ENCODE peak calls at places on chromosomes 5 and 9, in five cellular contexts. U is fibroblast of pulmonary artery, L is HL-60, P is cardiac muscle cell, I is astrocyte of the spinal cord. N is an unnamed sample.

GRCh38 chr5:60827201-60827600 is 16.9 kb downstream of the ELOVL7 start:
- DNase-seq in L (no peak), I (no peak), U (no peak), P (no peak), N (no peak)

GRCh38 chr9:87375397-87376073 is 122.1 kb upstream of the DAPK1 start:
- DNase-seq in U (peak; percentile 38), P (no peak), I (peak; percentile 18), L (no peak), N (peak; percentile 75)

GRCh38 chr9:70868661-70869652 is 252.5 kb downstream of the TRPM3 start:
- DNase-seq in U (peak; percentile 87), I (no peak), P (no peak), L (no peak), N (no peak)

GRCh38 chr5:2317540-2317939 is 433.9 kb downstream of the IRX2 start:
- DNase-seq in L (no peak), P (no peak), I (no peak), U (no peak), N (no peak)

GRCh38 chr5:134837530-134838181 is 8.1 kb upstream of the C5orf24 start:
- DNase-seq in P (no peak), L (no peak), I (peak; percentile 21), U (peak; percentile 25), N (peak; percentile 5)

GRCh38 chr9:33167949-33168535 is 906 bp upstream of the B4GALT1 start:
- DNase-seq in L (peak; percentile 75), I (no peak), P (peak; percentile 38), U (no peak), N (no peak)

GRCh38 chr9:136672431-136673087 is 9.8 kb downstream of the EGFL7 start:
- DNase-seq in L (no peak), I (no peak), P (no peak), U (no peak), N (no peak)

GRCh38 chr9:19975499-19975898 is 186.7 kb upstream of the SLC24A2 start:
- DNase-seq in L (no peak), U (no peak), P (no peak), I (no peak), N (no peak)

GRCh38 chr9:35822926-35823325 is 5.6 kb downstream of the FAM221B start:
- DNase-seq in P (no peak), L (no peak), U (no peak), I (no peak), N (no peak)

GRCh38 chr9:120892748-120893584 is 16.0 kb upstream of the PHF19 start:
- DNase-seq in P (no peak), L (peak; percentile 81), I (peak; percentile 88), U (peak; percentile 80), N (peak; percentile 61)

GRCh38 chr9:21576331-21577189 is 94.4 kb upstream of the IFNE start:
- DNase-seq in L (no peak), P (no peak), I (peak; percentile 97), U (peak; percentile 94), N (peak; percentile 96)

GRCh38 chr5:42992035-42992570 is 48.0 kb downstream of the ANXA2R start:
- DNase-seq in I (peak; percentile 89), L (peak; percentile 70), P (peak; percentile 52), U (peak; percentile 95), N (peak; percentile 92)

GRCh38 chr9:105679406-105680022 is 14.8 kb upstream of the TMEM38B start:
- DNase-seq in U (no peak), I (no peak), L (no peak), P (no peak), N (no peak)

GRCh38 chr5:131242728-131243255 is 21.1 kb upstream of the CDC42SE2 start:
- DNase-seq in I (peak; percentile 91), U (peak; percentile 70), P (no peak), L (no peak), N (peak; percentile 76)

GRCh38 chr5:154732212-154732611 is 23.0 kb upstream of the LARP1 start:
- DNase-seq in U (no peak), I (no peak), P (no peak), L (no peak), N (no peak)

GRCh38 chr5:129771058-129771838 is 23.4 kb downstream of the MINAR2 start:
- DNase-seq in P (peak; percentile 80), U (peak; percentile 69), I (peak; percentile 57), L (no peak), N (peak; percentile 38)

GRCh38 chr5:154771383-154771901 is 16.3 kb downstream of the LARP1 start:
- DNase-seq in U (peak; percentile 83), P (peak; percentile 11), L (no peak), I (peak; percentile 91), N (peak; percentile 90)

GRCh38 chr9:121154782-121155181 is 46.9 kb downstream of the RAB14 start:
- DNase-seq in L (no peak), I (peak; percentile 22), U (no peak), P (no peak), N (no peak)

GRCh38 chr9:133527444-133527920 is 2.7 kb upstream of the MYMK start:
- DNase-seq in U (no peak), I (no peak), P (no peak), L (no peak), N (no peak)

GRCh38 chr5:887947-888640 is 4.5 kb downstream of the BRD9 start:
- DNase-seq in L (no peak), I (no peak), U (no peak), P (no peak), N (no peak)

DNA sequence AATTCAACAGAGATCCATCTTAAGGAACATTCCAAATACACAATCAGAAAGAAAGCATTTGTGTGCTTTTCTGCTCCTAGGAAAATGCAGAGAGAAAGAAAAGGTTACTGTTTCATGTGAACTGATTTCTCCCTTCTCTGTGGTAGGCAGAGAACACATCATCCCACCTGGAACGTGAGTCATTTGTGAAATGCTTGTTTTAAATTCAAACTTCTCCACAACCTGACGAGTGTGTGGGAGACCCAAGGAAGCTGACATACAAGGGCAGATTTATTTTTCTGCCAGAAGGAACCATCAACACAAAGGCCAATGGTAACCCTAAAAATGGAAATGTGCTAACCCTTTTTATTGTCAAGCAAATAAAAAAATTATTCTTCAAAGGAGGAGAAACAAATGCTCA is 156.4 kb downstream of the EFNA5 start:
- DNase-seq in I (peak; percentile 48), P (no peak), U (peak; percentile 22), L (no peak), N (no peak)
- H3K4me3 ChIP-seq in I (no peak overlapping the region), P (no peak overlapping the region), U (no peak overlapping the region), L (no peak overlapping the region), N (no peak overlapping the region)

GRCh38 chr5:140182075-140182709 is 7.2 kb downstream of the CYSTM1 start:
- DNase-seq in U (peak; percentile 60), L (no peak), I (peak; percentile 49), P (no peak), N (peak; percentile 65)
- TF ChIP-seq CTCF in U (no peak), L (no peak), I (no peak), P (no peak), N (no peak)

GRCh38 chr9:131676431-131676972 is 63.4 kb downstream of the RAPGEF1 start:
- DNase-seq in I (peak; percentile 15), P (no peak), L (no peak), U (no peak), N (peak; percentile 20)

GRCh38 chr9:131677445-131678180 is 62.3 kb downstream of the RAPGEF1 start:
- DNase-seq in L (no peak), U (peak; percentile 77), I (peak; percentile 79), P (peak; percentile 45), N (peak; percentile 70)

GRCh38 chr9:131677051-131677444 is 62.8 kb downstream of the RAPGEF1 start:
- DNase-seq in L (no peak), P (no peak), I (no peak), U (peak; percentile 45), N (peak; percentile 51)

GRCh38 chr9:131679261-131680020 is 60.4 kb downstream of the RAPGEF1 start:
- DNase-seq in L (no peak), U (no peak), I (peak; percentile 37), P (no peak), N (no peak)

DNA sequence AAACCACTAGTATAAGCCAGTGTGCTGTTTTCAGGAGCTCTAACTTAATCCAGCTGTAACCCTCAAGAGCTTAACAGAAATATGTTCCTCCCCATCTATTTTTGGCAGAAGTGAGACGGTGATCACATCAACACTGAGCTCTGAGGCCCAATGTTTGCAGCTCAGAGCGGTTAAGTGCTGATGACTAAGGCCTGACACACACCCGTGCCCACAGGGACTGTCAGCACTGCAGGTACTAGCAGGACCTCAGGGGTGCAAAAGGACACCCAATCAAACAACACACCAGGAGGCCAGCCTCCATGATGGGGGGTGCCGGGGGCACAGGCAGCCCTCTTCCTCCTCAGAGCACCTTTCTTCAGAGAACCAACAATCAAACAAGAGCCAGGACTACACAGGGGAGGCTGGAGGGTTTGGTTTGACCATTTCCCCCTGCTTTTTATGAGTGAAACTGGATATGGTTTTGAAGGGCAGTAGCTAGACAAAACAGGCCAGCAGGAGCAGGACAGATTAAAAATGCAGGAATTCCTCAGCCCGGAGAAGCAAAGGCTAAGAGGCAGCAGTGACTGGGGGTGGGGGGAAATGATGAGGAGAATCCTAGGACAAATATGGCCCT is 61.3 kb downstream of the RAPGEF1 start:
- DNase-seq in U (peak; percentile 89), I (peak; percentile 97), P (peak; percentile 73), L (peak; percentile 46), N (peak; percentile 96)
- H3K4me3 ChIP-seq in U (no peak overlapping the region), I (no peak overlapping the region), P (no peak overlapping the region), L (no peak overlapping the region), N (no peak overlapping the region)

GRCh38 chr5:107154598-107154997 is 516.1 kb downstream of the EFNA5 start:
- DNase-seq in I (no peak), P (no peak), U (no peak), L (no peak), N (no peak)
- TF ChIP-seq CTCF in I (no peak), P (no peak), U (no peak), L (no peak), N (no peak)

DNA sequence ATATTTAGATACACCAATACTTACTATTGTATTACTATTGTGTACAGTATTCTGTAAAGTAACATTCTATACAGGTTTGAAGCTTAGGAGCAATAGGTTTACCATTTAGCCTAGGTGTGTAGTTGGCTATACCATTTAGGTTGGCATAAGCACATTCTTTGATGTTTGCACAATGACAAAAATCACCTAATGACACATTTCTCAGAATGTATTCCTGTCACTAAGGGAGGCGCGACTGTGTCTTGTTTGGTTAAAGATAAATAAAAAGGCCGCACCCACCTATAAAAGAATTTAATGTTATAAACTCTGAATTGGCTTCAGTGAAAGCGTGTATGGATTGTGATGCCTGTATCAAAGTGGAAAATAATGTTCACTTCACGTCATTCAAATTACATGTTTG is 1815.4 kb upstream of the CDH6 start:
- DNase-seq in U (no peak), I (no peak), L (no peak), P (no peak), N (no peak)
- H3K4me3 ChIP-seq in U (no peak overlapping the region), I (no peak overlapping the region), L (no peak overlapping the region), P (no peak overlapping the region), N (no peak overlapping the region)

GRCh38 chr9:82797539-82797938 is 265.4 kb downstream of the RASEF start:
- DNase-seq in L (no peak), U (no peak), I (no peak), P (peak; percentile 72), N (no peak)

GRCh38 chr9:82805027-82805426 is 257.9 kb downstream of the RASEF start:
- DNase-seq in U (no peak), L (no peak), I (no peak), P (no peak), N (no peak)

GRCh38 chr9:82799300-82799699 is 263.6 kb downstream of the RASEF start:
- DNase-seq in U (no peak), I (peak; percentile 24), L (no peak), P (no peak), N (no peak)
- TF ChIP-seq CTCF in U (no peak), I (no peak), L (no peak), P (no peak), N (no peak)